ENCODE peak calls at places on chromosome 11, in five cellular contexts. C, O, K, N and M are unnamed samples.

GRCh38 chr11:131885371-131885770 is 515.0 kb downstream of the NTM start:
- DNase-seq in C (no peak), O (no peak), K (no peak), N (no peak), M (no peak)

GRCh38 chr11:70546179-70546940 is 148.0 kb downstream of the CTTN start:
- DNase-seq in C (no peak), O (no peak), K (no peak), N (no peak), M (peak; percentile 32)

GRCh38 chr11:20260307-20260706 is 100.0 kb upstream of the DBX1 start:
- DNase-seq in C (no peak), O (no peak), K (no peak), N (no peak), M (no peak)

GRCh38 chr11:69584160-69584559 is 56.8 kb upstream of the CCND1 start:
- DNase-seq in C (no peak), O (no peak), K (no peak), N (no peak), M (no peak)

GRCh38 chr11:114758627-114759026 is 80.3 kb downstream of the NXPE2 start:
- DNase-seq in C (no peak), O (no peak), K (no peak), N (no peak), M (no peak)

GRCh38 chr11:75797116-75797515 is 17.9 kb upstream of the UVRAG start:
- DNase-seq in C (no peak), O (no peak), K (no peak), N (no peak), M (no peak)

GRCh38 chr11:119538748-119539147 is 115.8 kb upstream of the THY1 start:
- DNase-seq in C (peak; percentile 10), O (no peak), K (no peak), N (no peak), M (no peak)

GRCh38 chr11:2466069-2466801 is 21.4 kb downstream of the KCNQ1 start:
- DNase-seq in C (peak; percentile 49), O (no peak), K (no peak), N (no peak), M (no peak)

GRCh38 chr11:93196816-93197382 is 892 bp downstream of the SLC36A4 start:
- DNase-seq in C (no peak), O (no peak), K (no peak), N (no peak), M (no peak)

GRCh38 chr11:127381247-127381646 is 380.7 kb upstream of the KIRREL3 start:
- DNase-seq in C (no peak), O (no peak), K (no peak), N (no peak), M (no peak)

GRCh38 chr11:119483341-119483880 is 60.4 kb upstream of the THY1 start:
- DNase-seq in C (peak; percentile 42), O (no peak), K (no peak), N (no peak), M (no peak)

GRCh38 chr11:44133335-44133946 is 38.0 kb downstream of the EXT2 start:
- DNase-seq in C (no peak), O (no peak), K (no peak), N (no peak), M (no peak)

GRCh38 chr11:16070573-16070972 is 285.8 kb downstream of the SOX6 start:
- DNase-seq in C (no peak), O (no peak), K (no peak), N (no peak), M (no peak)

GRCh38 chr11:64787526-64788320 is 9.4 kb upstream of the SF1 start:
- DNase-seq in C (peak; percentile 86), O (no peak), K (peak; percentile 35), N (peak; percentile 36), M (peak; percentile 71)

GRCh38 chr11:12201016-12201985 is 90.9 kb downstream of the MICAL2 start:
- DNase-seq in C (no peak), O (no peak), K (no peak), N (no peak), M (peak; percentile 49)

GRCh38 chr11:77198440-77198849 is 70.4 kb downstream of the MYO7A start:
- DNase-seq in C (peak; percentile 57), O (no peak), K (no peak), N (no peak), M (peak; percentile 41)

GRCh38 chr11:111229604-111230003 is 15.9 kb upstream of the POU2AF2 start:
- DNase-seq in C (no peak), O (no peak), K (no peak), N (no peak), M (no peak)

GRCh38 chr11:65586247-65586630 is 9.4 kb downstream of the KCNK7 start:
- DNase-seq in C (no peak), O (no peak), K (no peak), N (no peak), M (no peak)

GRCh38 chr11:105878510-105878909 is 143.5 kb downstream of the MSANTD4 start:
- DNase-seq in C (no peak), O (no peak), K (no peak), N (no peak), M (no peak)

GRCh38 chr11:128299132-128299726 is 288.1 kb downstream of the ETS1 start:
- DNase-seq in C (no peak), O (no peak), K (no peak), N (no peak), M (no peak)

GRCh38 chr11:110011595-110011994 is 81.6 kb upstream of the ZC3H12C start:
- DNase-seq in C (no peak), O (no peak), K (no peak), N (no peak), M (no peak)